ENCODE peak calls at places on chromosome 11, in six cellular contexts. E, W, A, I, L and Q are unnamed samples.

GRCh38 chr11:17733261-17733660 is 1.3 kb upstream of the KCNC1 start:
- DNase-seq in E (no peak), W (no peak), A (no peak), I (no peak), L (no peak), Q (no peak)

GRCh38 chr11:21927628-21928027 is 265.3 kb upstream of the ANO5 start:
- DNase-seq in E (no peak), W (no peak), A (no peak), I (no peak), L (no peak), Q (no peak)

GRCh38 chr11:8092587-8093424 is 11.8 kb downstream of the TUB start:
- DNase-seq in E (peak; percentile 85), W (peak; percentile 92), A (peak; percentile 90), I (peak; percentile 56), L (no peak), Q (peak; percentile 41)

GRCh38 chr11:12800032-12800671 is 125.9 kb downstream of the TEAD1 start:
- DNase-seq in E (peak; percentile 80), W (peak; percentile 46), A (peak; percentile 46), I (peak; percentile 74), L (no peak), Q (no peak)

GRCh38 chr11:67002921-67003411 is 20.0 kb upstream of the SYT12 start:
- DNase-seq in E (no peak), W (peak; percentile 41), A (no peak), I (no peak), L (no peak), Q (no peak)

GRCh38 chr11:55571828-55572227 is at the start of gene OR4C16:
- DNase-seq in E (no peak), W (no peak), A (no peak), I (no peak), L (no peak), Q (no peak)

GRCh38 chr11:2655834-2656622 is 43.8 kb downstream of the KCNQ1OT1 start:
- DNase-seq in E (no peak), W (no peak), A (no peak), I (no peak), L (no peak), Q (no peak)

GRCh38 chr11:62137276-62137861 is 13.6 kb downstream of the INCENP start:
- DNase-seq in E (no peak), W (no peak), A (peak; percentile 37), I (no peak), L (no peak), Q (no peak)

GRCh38 chr11:60172011-60172410 is 10.9 kb downstream of the MS4A6A start:
- DNase-seq in E (no peak), W (no peak), A (no peak), I (no peak), L (no peak), Q (no peak)

GRCh38 chr11:62707277-62707771 is at the start of the genes BSCL2 and GNG3:
- DNase-seq in E (no peak), W (peak; percentile 99), A (peak; percentile 39), I (no peak), L (no peak), Q (no peak)

GRCh38 chr11:124917115-124917637 is 1.9 kb upstream of the HEPN1 start:
- DNase-seq in E (no peak), W (no peak), A (no peak), I (no peak), L (no peak), Q (peak; percentile 48)

GRCh38 chr11:59273008-59273841 is 60.5 kb upstream of the MPEG1 start:
- DNase-seq in E (no peak), W (no peak), A (no peak), I (no peak), L (peak; percentile 79), Q (peak; percentile 80)

GRCh38 chr11:3964056-3964455 is 108.6 kb downstream of the STIM1 start:
- DNase-seq in E (no peak), W (no peak), A (no peak), I (no peak), L (no peak), Q (no peak)

GRCh38 chr11:102603576-102603975 is 21.6 kb downstream of the MMP20 start:
- DNase-seq in E (no peak), W (no peak), A (no peak), I (no peak), L (no peak), Q (no peak)

GRCh38 chr11:33320814-33321330 is 63.7 kb downstream of the HIPK3 start:
- DNase-seq in E (no peak), W (no peak), A (no peak), I (no peak), L (no peak), Q (no peak)

GRCh38 chr11:72292106-72292790 is 48.3 kb upstream of the PHOX2A start:
- DNase-seq in E (no peak), W (no peak), A (peak; percentile 36), I (no peak), L (no peak), Q (no peak)

GRCh38 chr11:8065031-8065430 is 16.0 kb upstream of the TUB start:
- DNase-seq in E (no peak), W (no peak), A (no peak), I (no peak), L (no peak), Q (no peak)

GRCh38 chr11:34860034-34860433 is 56.1 kb downstream of the APIP start:
- DNase-seq in E (no peak), W (no peak), A (no peak), I (no peak), L (no peak), Q (no peak)

GRCh38 chr11:95450547-95451123 is 219.6 kb upstream of the SESN3 start:
- DNase-seq in E (no peak), W (no peak), A (no peak), I (no peak), L (no peak), Q (no peak)

GRCh38 chr11:3000032-3000961 is 8.2 kb upstream of the NAP1L4 start:
- DNase-seq in E (no peak), W (no peak), A (peak; percentile 88), I (no peak), L (no peak), Q (no peak)

GRCh38 chr11:46361283-46362145 is 14.3 kb downstream of the DGKZ start:
- DNase-seq in E (no peak), W (no peak), A (peak; percentile 88), I (no peak), L (peak; percentile 44), Q (peak; percentile 94)

GRCh38 chr11:57370251-57370650 is 10.7 kb downstream of the PRG3 start:
- DNase-seq in E (no peak), W (no peak), A (no peak), I (no peak), L (no peak), Q (no peak)

GRCh38 chr11:12802418-12803085 is 128.3 kb downstream of the TEAD1 start:
- DNase-seq in E (peak; percentile 94), W (peak; percentile 27), A (no peak), I (peak; percentile 97), L (no peak), Q (no peak)

GRCh38 chr11:123228489-123229163 is 33.6 kb upstream of the CLMP start:
- DNase-seq in E (no peak), W (peak; percentile 42), A (no peak), I (no peak), L (no peak), Q (no peak)

GRCh38 chr11:75836422-75836821 is 21.4 kb downstream of the UVRAG start:
- DNase-seq in E (no peak), W (no peak), A (no peak), I (no peak), L (no peak), Q (no peak)

GRCh38 chr11:75840560-75840959 is 25.6 kb downstream of the UVRAG start:
- DNase-seq in E (no peak), W (no peak), A (no peak), I (no peak), L (no peak), Q (no peak)

GRCh38 chr11:75834728-75835127 is 19.7 kb downstream of the UVRAG start:
- DNase-seq in E (no peak), W (no peak), A (no peak), I (no peak), L (no peak), Q (no peak)

GRCh38 chr11:75841739-75842138 is 26.7 kb downstream of the UVRAG start:
- DNase-seq in E (no peak), W (no peak), A (peak; percentile 34), I (no peak), L (no peak), Q (no peak)

GRCh38 chr11:75839851-75840250 is 24.8 kb downstream of the UVRAG start:
- DNase-seq in E (no peak), W (no peak), A (no peak), I (no peak), L (no peak), Q (no peak)
- TF ChIP-seq REST in E (no peak), W (no peak), A (no peak), I (no peak), L (no peak), Q (no peak)

GRCh38 chr11:64185323-64186204 is at the start of gene STIP1:
- DNase-seq in E (peak; percentile 99), W (peak; percentile 100), A (peak; percentile 96), I (peak; percentile 100), L (peak; percentile 100), Q (peak; percentile 100)
- TF ChIP-seq CTCF in E (no peak), W (peak; percentile 33), A (peak; percentile 34), I (peak; percentile 16), L (peak; percentile 46), Q (no peak)

GRCh38 chr11:87326594-87326993 is 288.9 kb downstream of the TMEM135 start:
- DNase-seq in E (no peak), W (no peak), A (no peak), I (no peak), L (no peak), Q (no peak)
- TF ChIP-seq REST in E (no peak), W (no peak), A (no peak), I (no peak), L (no peak), Q (no peak)

DNA sequence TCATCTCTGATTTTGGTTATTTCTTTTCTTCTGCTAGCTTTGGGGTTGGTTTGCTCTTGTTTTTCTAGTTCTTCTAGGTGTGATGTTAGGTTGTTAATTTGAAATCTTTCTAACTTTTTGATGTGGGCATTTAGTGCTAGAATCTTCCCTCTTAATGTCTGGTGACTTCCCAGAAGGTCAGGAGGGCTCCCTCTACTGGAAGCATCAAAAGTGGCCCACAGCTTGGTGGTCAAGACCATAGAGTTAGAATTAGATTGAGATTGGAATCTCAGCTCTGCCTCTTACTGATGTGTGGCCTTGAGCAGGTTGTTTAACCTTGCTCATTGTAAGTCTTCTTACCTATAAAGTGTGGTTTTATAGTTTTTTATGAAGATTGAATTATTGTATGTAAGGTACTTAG is 99.3 kb downstream of the FDX1 start:
- DNase-seq in E (no peak), W (peak; percentile 65), A (no peak), I (peak; percentile 27), L (no peak), Q (no peak)
- TF ChIP-seq CTCF in E (peak; percentile 12), W (peak; percentile 75), A (peak; percentile 48), I (peak; percentile 69), L (peak; percentile 39), Q (peak; percentile 40)